ENCODE peak calls at places on chromosome 22, in four cellular contexts. U is B cell, M is cardiac muscle cell, E is hepatocyte. O is an unnamed sample.

GRCh38 chr22:47022075-47022473 is 259.6 kb downstream of the TBC1D22A start:
- DNase-seq in U (no peak), M (no peak), E (no peak), O (no peak)

GRCh38 chr22:44391026-44391425 is 78.3 kb upstream of the SHISAL1 start:
- DNase-seq in U (no peak), M (no peak), E (no peak), O (no peak)

GRCh38 chr22:34567367-34567766 is 498.6 kb upstream of the ISX start:
- DNase-seq in U (no peak), M (no peak), E (no peak), O (no peak)

GRCh38 chr22:29031236-29031982 is 30.2 kb downstream of the C22orf31 start:
- DNase-seq in U (no peak), M (peak; percentile 75), E (peak; percentile 90), O (peak; percentile 97)

GRCh38 chr22:22877523-22878210 is 9.9 kb upstream of the IGLL5 start:
- DNase-seq in U (peak; percentile 70), M (no peak), E (peak; percentile 78), O (peak; percentile 40)

GRCh38 chr22:19812910-19813309 is 41.8 kb downstream of the GNB1L start:
- DNase-seq in U (no peak), M (no peak), E (no peak), O (no peak)

GRCh38 chr22:40030757-40031092 is 36.0 kb downstream of the FAM83F start:
- DNase-seq in U (no peak), M (no peak), E (no peak), O (no peak)

GRCh38 chr22:17917490-17917983 is 106.8 kb downstream of the MICAL3 start:
- DNase-seq in U (peak; percentile 28), M (no peak), E (peak; percentile 46), O (no peak)

GRCh38 chr22:17043521-17043920 is 35.5 kb upstream of the GAB4 start:
- DNase-seq in U (no peak), M (no peak), E (no peak), O (no peak)

GRCh38 chr22:24095816-24096215 is 84.7 kb downstream of the CABIN1 start:
- DNase-seq in U (no peak), M (no peak), E (no peak), O (no peak)

GRCh38 chr22:46769191-46769675 is 6.8 kb downstream of the TBC1D22A start:
- DNase-seq in U (peak; percentile 76), M (no peak), E (no peak), O (no peak)

GRCh38 chr22:18109410-18110193 is 1.0 kb upstream of the TUBA8 start:
- DNase-seq in U (no peak), M (no peak), E (no peak), O (peak; percentile 17)

GRCh38 chr22:36369922-36370781 is 17.6 kb downstream of the MYH9 start:
- DNase-seq in U (peak; percentile 71), M (peak; percentile 77), E (peak; percentile 74), O (peak; percentile 76)

GRCh38 chr22:30866811-30867271 is 101.7 kb downstream of the MORC2 start:
- DNase-seq in U (no peak), M (no peak), E (peak; percentile 3), O (peak; percentile 80)
- TF ChIP-seq CTCF in U (no peak), M (no peak), E (no peak), O (peak; percentile 44)

GRCh38 chr22:45552580-45553332 is 50.1 kb downstream of the FBLN1 start:
- DNase-seq in U (no peak), M (no peak), E (peak; percentile 66), O (no peak)
- TF ChIP-seq CTCF in U (no peak), M (peak; percentile 65), E (peak; percentile 37), O (no peak)

GRCh38 chr22:30386960-30387848 is at the start of gene RNF215:
- DNase-seq in U (peak; percentile 94), M (peak; percentile 91), E (peak; percentile 93), O (peak; percentile 78)
- TF ChIP-seq CTCF in U (peak; percentile 84), M (peak; percentile 76), E (peak; percentile 91), O (peak; percentile 90)

GRCh38 chr22:37782340-37783168 is 25.2 kb upstream of the GCAT start:
- DNase-seq in U (no peak), M (no peak), E (no peak), O (peak; percentile 29)
- TF ChIP-seq CTCF in U (no peak), M (no peak), E (no peak), O (no peak)